ENCODE peak calls at places on chromosomes 1 and 21, in nine cellular contexts. One of them, this sample, is unnamed.

GRCh38 chr1:218401896-218402770 is 57.0 kb downstream of the TGFB2 start:
- DNase-seq in fibroblast of lung: peak; percentile 70
- DNase-seq in HCT116: no peak
- DNase-seq in Karpas-422: no peak
- DNase-seq in HepG2: peak; percentile 85
- DNase-seq in MM.1S: no peak
- DNase-seq in GM23248: no peak
- DNase-seq in endothelial cell of umbilical vein: no peak
- DNase-seq in IMR-90: peak; percentile 64
- DNase-seq in this sample: no peak

GRCh38 chr1:154784924-154785531 is 85.1 kb downstream of the KCNN3 start:
- DNase-seq in fibroblast of lung: no peak
- DNase-seq in GM23248: no peak
- DNase-seq in IMR-90: no peak
- DNase-seq in HepG2: peak; percentile 25
- DNase-seq in MM.1S: peak; percentile 99
- DNase-seq in HCT116: no peak
- DNase-seq in endothelial cell of umbilical vein: peak; percentile 93
- DNase-seq in Karpas-422: no peak
- DNase-seq in this sample: no peak

GRCh38 chr1:109498161-109498801 is 4.4 kb downstream of the CYB561D1 start:
- DNase-seq in HepG2: no peak
- DNase-seq in fibroblast of lung: peak; percentile 25
- DNase-seq in endothelial cell of umbilical vein: peak; percentile 48
- DNase-seq in HCT116: no peak
- DNase-seq in MM.1S: no peak
- DNase-seq in Karpas-422: peak; percentile 54
- DNase-seq in GM23248: peak; percentile 54
- DNase-seq in IMR-90: peak; percentile 46
- DNase-seq in this sample: peak; percentile 81

GRCh38 chr1:233480198-233480597 is 133.7 kb upstream of the KCNK1 start:
- DNase-seq in endothelial cell of umbilical vein: no peak
- DNase-seq in MM.1S: no peak
- DNase-seq in IMR-90: no peak
- DNase-seq in HepG2: no peak
- DNase-seq in Karpas-422: no peak
- DNase-seq in fibroblast of lung: no peak
- DNase-seq in GM23248: no peak
- DNase-seq in HCT116: no peak
- DNase-seq in this sample: no peak

GRCh38 chr1:24382165-24382577 is 31.4 kb downstream of the STPG1 start:
- DNase-seq in HepG2: no peak
- DNase-seq in GM23248: no peak
- DNase-seq in MM.1S: no peak
- DNase-seq in HCT116: no peak
- DNase-seq in endothelial cell of umbilical vein: no peak
- DNase-seq in Karpas-422: no peak
- DNase-seq in IMR-90: no peak
- DNase-seq in fibroblast of lung: no peak
- DNase-seq in this sample: no peak

GRCh38 chr1:93846151-93846928 is 32.7 kb downstream of the DNTTIP2 start:
- DNase-seq in fibroblast of lung: peak; percentile 79
- DNase-seq in GM23248: peak; percentile 96
- DNase-seq in HCT116: peak; percentile 53
- DNase-seq in Karpas-422: peak; percentile 96
- DNase-seq in endothelial cell of umbilical vein: peak; percentile 83
- DNase-seq in HepG2: peak; percentile 76
- DNase-seq in IMR-90: peak; percentile 74
- DNase-seq in MM.1S: peak; percentile 79
- DNase-seq in this sample: peak; percentile 92

GRCh38 chr1:147641695-147642592 is 28.4 kb downstream of the ACP6 start:
- DNase-seq in GM23248: peak; percentile 73
- DNase-seq in endothelial cell of umbilical vein: peak; percentile 56
- DNase-seq in HCT116: peak; percentile 32
- DNase-seq in MM.1S: peak; percentile 80
- DNase-seq in IMR-90: peak; percentile 42
- DNase-seq in Karpas-422: peak; percentile 86
- DNase-seq in HepG2: peak; percentile 66
- DNase-seq in fibroblast of lung: peak; percentile 62
- DNase-seq in this sample: peak; percentile 67

GRCh38 chr1:203124546-203125317 is 2.8 kb upstream of the ADORA1 start:
- DNase-seq in endothelial cell of umbilical vein: no peak
- DNase-seq in fibroblast of lung: no peak
- DNase-seq in GM23248: peak; percentile 40
- DNase-seq in HCT116: no peak
- DNase-seq in Karpas-422: no peak
- DNase-seq in IMR-90: peak; percentile 34
- DNase-seq in HepG2: no peak
- DNase-seq in MM.1S: no peak
- DNase-seq in this sample: no peak

GRCh38 chr1:93847811-93848288 is 31.2 kb downstream of the DNTTIP2 start:
- DNase-seq in GM23248: peak; percentile 87
- DNase-seq in HepG2: peak; percentile 45
- DNase-seq in endothelial cell of umbilical vein: no peak
- DNase-seq in HCT116: peak; percentile 72
- DNase-seq in IMR-90: peak; percentile 60
- DNase-seq in Karpas-422: peak; percentile 83
- DNase-seq in MM.1S: peak; percentile 48
- DNase-seq in fibroblast of lung: peak; percentile 65
- DNase-seq in this sample: peak; percentile 86

GRCh38 chr1:159752135-159752580 is 28.6 kb upstream of the DUSP23 start:
- DNase-seq in IMR-90: peak; percentile 4
- DNase-seq in endothelial cell of umbilical vein: peak; percentile 82
- DNase-seq in HCT116: no peak
- DNase-seq in MM.1S: no peak
- DNase-seq in fibroblast of lung: peak; percentile 65
- DNase-seq in GM23248: peak; percentile 72
- DNase-seq in HepG2: peak; percentile 21
- DNase-seq in Karpas-422: no peak
- DNase-seq in this sample: no peak

GRCh38 chr1:110673805-110674336 is 869 bp downstream of the KCNA3 start:
- DNase-seq in HCT116: no peak
- DNase-seq in MM.1S: no peak
- DNase-seq in fibroblast of lung: no peak
- DNase-seq in Karpas-422: no peak
- DNase-seq in endothelial cell of umbilical vein: no peak
- DNase-seq in IMR-90: no peak
- DNase-seq in HepG2: no peak
- DNase-seq in GM23248: no peak
- DNase-seq in this sample: no peak

GRCh38 chr1:52633291-52633754 is 355 bp downstream of the SHISAL2A start:
- DNase-seq in MM.1S: no peak
- DNase-seq in endothelial cell of umbilical vein: no peak
- DNase-seq in GM23248: peak; percentile 30
- DNase-seq in IMR-90: no peak
- DNase-seq in HepG2: no peak
- DNase-seq in Karpas-422: no peak
- DNase-seq in HCT116: no peak
- DNase-seq in fibroblast of lung: no peak
- DNase-seq in this sample: peak; percentile 69

GRCh38 chr1:93275634-93276295 is 69.9 kb upstream of the DR1 start:
- DNase-seq in MM.1S: no peak
- DNase-seq in HepG2: peak; percentile 86
- DNase-seq in fibroblast of lung: no peak
- DNase-seq in HCT116: no peak
- DNase-seq in IMR-90: no peak
- DNase-seq in Karpas-422: no peak
- DNase-seq in GM23248: no peak
- DNase-seq in endothelial cell of umbilical vein: no peak
- DNase-seq in this sample: peak; percentile 8

DNA sequence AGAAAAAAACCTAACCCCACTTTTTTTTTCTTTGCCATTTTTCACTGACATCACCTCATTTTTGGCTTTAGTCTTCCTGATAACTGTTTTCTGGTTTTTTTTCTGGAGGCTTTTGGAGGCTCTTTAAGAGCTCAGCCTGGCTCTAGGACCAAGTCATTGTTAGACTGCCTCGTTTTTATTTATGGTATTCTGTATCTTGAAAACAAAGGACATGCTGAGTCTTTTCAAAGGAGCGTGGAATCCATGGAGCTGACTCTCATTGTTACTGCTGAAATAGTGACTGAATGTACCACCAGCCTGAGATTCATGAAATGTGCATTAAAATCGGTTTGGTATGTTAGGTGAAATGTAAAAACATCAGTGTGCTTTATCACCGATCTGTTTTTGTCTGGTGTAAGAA is 28.0 kb downstream of the RASAL2 start:
- DNase-seq in Karpas-422: no peak
- DNase-seq in fibroblast of lung: no peak
- DNase-seq in MM.1S: no peak
- DNase-seq in endothelial cell of umbilical vein: no peak
- DNase-seq in GM23248: peak; percentile 10
- DNase-seq in HCT116: no peak
- DNase-seq in IMR-90: peak; percentile 12
- DNase-seq in HepG2: no peak
- DNase-seq in this sample: peak; percentile 43
- H3K9ac ChIP-seq in Karpas-422: no peak overlapping the region
- H3K9ac ChIP-seq in fibroblast of lung: no peak overlapping the region
- H3K9ac ChIP-seq in MM.1S: no peak overlapping the region
- H3K9ac ChIP-seq in endothelial cell of umbilical vein: no peak overlapping the region
- H3K9ac ChIP-seq in GM23248: no peak overlapping the region
- H3K9ac ChIP-seq in HCT116: no peak overlapping the region
- H3K9ac ChIP-seq in IMR-90: no peak overlapping the region
- H3K9ac ChIP-seq in HepG2: no peak overlapping the region
- H3K9ac ChIP-seq in this sample: no peak overlapping the region

DNA sequence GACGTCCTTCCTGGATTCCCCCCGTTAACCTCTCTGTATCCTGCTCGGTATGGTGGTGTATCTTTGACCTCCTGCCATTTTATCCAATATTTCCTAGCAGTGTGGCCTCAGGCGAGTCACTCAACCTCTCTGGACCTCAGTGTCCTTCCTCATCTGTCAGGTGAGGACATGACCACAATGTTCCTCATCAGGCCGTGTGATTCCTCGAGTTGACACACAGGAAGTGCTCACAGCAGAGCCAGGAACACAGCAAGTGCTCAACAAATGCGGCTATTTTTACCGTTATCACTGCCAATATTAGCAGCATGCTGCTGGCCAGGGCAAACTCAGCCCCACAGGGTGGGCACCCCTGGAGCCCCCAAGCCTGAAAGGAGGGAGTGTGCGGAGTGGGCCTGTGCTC is 450.2 kb downstream of the KIF26B start:
- DNase-seq in HepG2: no peak
- DNase-seq in endothelial cell of umbilical vein: no peak
- DNase-seq in GM23248: peak; percentile 20
- DNase-seq in MM.1S: no peak
- DNase-seq in Karpas-422: no peak
- DNase-seq in IMR-90: peak; percentile 16
- DNase-seq in fibroblast of lung: peak; percentile 9
- DNase-seq in HCT116: no peak
- DNase-seq in this sample: no peak
- H3K4me2 ChIP-seq in HepG2: no peak overlapping the region
- H3K4me2 ChIP-seq in endothelial cell of umbilical vein: no peak overlapping the region
- H3K4me2 ChIP-seq in GM23248: peak overlapping the region; percentile 35
- H3K4me2 ChIP-seq in MM.1S: no peak overlapping the region
- H3K4me2 ChIP-seq in Karpas-422: no peak overlapping the region
- H3K4me2 ChIP-seq in IMR-90: no peak overlapping the region
- H3K4me2 ChIP-seq in fibroblast of lung: no peak overlapping the region
- H3K4me2 ChIP-seq in HCT116: no peak overlapping the region
- H3K4me2 ChIP-seq in this sample: no peak overlapping the region

GRCh38 chr1:246004281-246004680 is 502.8 kb downstream of the SMYD3 start:
- DNase-seq in GM23248: no peak
- DNase-seq in endothelial cell of umbilical vein: no peak
- DNase-seq in IMR-90: no peak
- DNase-seq in MM.1S: no peak
- DNase-seq in HepG2: no peak
- DNase-seq in HCT116: no peak
- DNase-seq in fibroblast of lung: no peak
- DNase-seq in Karpas-422: no peak
- DNase-seq in this sample: no peak
- H3K9ac ChIP-seq in GM23248: no peak overlapping the region
- H3K9ac ChIP-seq in endothelial cell of umbilical vein: no peak overlapping the region
- H3K9ac ChIP-seq in IMR-90: no peak overlapping the region
- H3K9ac ChIP-seq in MM.1S: no peak overlapping the region
- H3K9ac ChIP-seq in HepG2: no peak overlapping the region
- H3K9ac ChIP-seq in HCT116: no peak overlapping the region
- H3K9ac ChIP-seq in fibroblast of lung: no peak overlapping the region
- H3K9ac ChIP-seq in Karpas-422: no peak overlapping the region
- H3K9ac ChIP-seq in this sample: no peak overlapping the region

DNA sequence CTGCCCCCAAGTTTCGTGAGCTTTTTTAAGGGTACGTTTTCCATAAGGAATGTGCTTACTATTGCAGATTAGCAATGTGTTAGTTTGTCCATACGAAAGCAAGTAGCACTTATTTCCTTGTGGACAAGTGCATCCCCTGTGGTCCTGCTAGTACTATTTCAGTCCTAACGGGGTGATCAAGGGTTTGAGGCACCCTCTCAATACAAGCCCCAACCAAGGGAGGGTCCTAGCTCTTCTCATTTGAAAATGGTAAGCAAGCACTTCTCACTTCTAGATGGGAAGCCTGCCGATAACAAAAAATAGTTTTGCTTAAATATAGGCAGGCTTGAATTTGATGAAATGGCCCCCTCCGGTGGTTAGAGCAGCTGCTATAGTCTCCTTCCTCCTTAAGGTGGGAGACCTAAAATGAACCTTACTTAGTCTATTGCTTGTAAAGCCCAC is 64.0 kb upstream of the HMCN1 start:
- DNase-seq in MM.1S: peak; percentile 30
- DNase-seq in GM23248: peak; percentile 71
- DNase-seq in IMR-90: peak; percentile 55
- DNase-seq in Karpas-422: peak; percentile 82
- DNase-seq in endothelial cell of umbilical vein: peak; percentile 74
- DNase-seq in HepG2: no peak
- DNase-seq in fibroblast of lung: peak; percentile 54
- DNase-seq in HCT116: no peak
- DNase-seq in this sample: peak; percentile 60
- H3K4me2 ChIP-seq in MM.1S: no peak overlapping the region
- H3K4me2 ChIP-seq in GM23248: no peak overlapping the region
- H3K4me2 ChIP-seq in IMR-90: peak overlapping the region; percentile 57
- H3K4me2 ChIP-seq in Karpas-422: peak overlapping the region; percentile 33
- H3K4me2 ChIP-seq in endothelial cell of umbilical vein: no peak overlapping the region
- H3K4me2 ChIP-seq in HepG2: no peak overlapping the region
- H3K4me2 ChIP-seq in fibroblast of lung: no peak overlapping the region
- H3K4me2 ChIP-seq in HCT116: no peak overlapping the region
- H3K4me2 ChIP-seq in this sample: no peak overlapping the region

DNA sequence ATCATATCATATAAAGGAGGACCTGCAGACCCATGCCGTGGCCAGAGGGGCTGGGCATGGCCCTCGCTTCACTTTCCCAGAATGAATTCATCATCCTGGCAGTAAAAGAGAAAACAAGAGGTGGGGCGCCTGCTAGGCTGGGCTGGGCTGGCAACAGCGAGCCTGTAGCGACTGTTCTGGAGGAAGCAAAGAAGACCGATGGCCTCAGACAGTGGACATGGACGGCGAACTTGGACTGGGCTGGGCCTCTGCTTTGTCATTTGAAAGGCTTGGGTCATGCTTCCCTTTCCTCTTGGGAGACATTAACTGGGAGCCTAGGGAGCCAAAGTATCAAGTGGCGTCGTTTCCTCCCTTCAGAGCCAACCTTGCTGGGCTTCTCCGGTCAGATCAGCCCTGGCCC is 401 bp upstream of the FAM3B start:
- DNase-seq in Karpas-422: no peak
- DNase-seq in HCT116: no peak
- DNase-seq in endothelial cell of umbilical vein: no peak
- DNase-seq in IMR-90: no peak
- DNase-seq in MM.1S: no peak
- DNase-seq in GM23248: no peak
- DNase-seq in HepG2: no peak
- DNase-seq in fibroblast of lung: no peak
- DNase-seq in this sample: no peak
- H3K9ac ChIP-seq in Karpas-422: no peak overlapping the region
- H3K9ac ChIP-seq in HCT116: no peak overlapping the region
- H3K9ac ChIP-seq in endothelial cell of umbilical vein: no peak overlapping the region
- H3K9ac ChIP-seq in IMR-90: no peak overlapping the region
- H3K9ac ChIP-seq in MM.1S: no peak overlapping the region
- H3K9ac ChIP-seq in GM23248: no peak overlapping the region
- H3K9ac ChIP-seq in HepG2: peak overlapping the region; percentile 38
- H3K9ac ChIP-seq in fibroblast of lung: no peak overlapping the region
- H3K9ac ChIP-seq in this sample: no peak overlapping the region